ENCODE peak calls at places on chromosomes 4 and X, in four cellular contexts. O is cardiac muscle cell, R is psoas muscle, F is breast epithelium. M is an unnamed sample.

GRCh38 chr4:4687935-4688727 is 146.3 kb upstream of the STX18 start:
- DNase-seq in R (no peak), F (no peak), O (no peak), M (no peak)

GRCh38 chrX:10725071-10725470 is 104.7 kb upstream of the MID1 start:
- DNase-seq in R (no peak), F (no peak), O (no peak), M (no peak)

GRCh38 chrX:42107495-42108139 is 184.3 kb upstream of the CASK start:
- DNase-seq in O (no peak), R (no peak), F (no peak), M (no peak)

GRCh38 chr4:15651682-15652081 is 3.5 kb downstream of the FBXL5 start:
- DNase-seq in F (no peak), R (no peak), O (no peak), M (no peak)

GRCh38 chr4:36138221-36138620 is 106.1 kb downstream of the ARAP2 start:
- DNase-seq in R (no peak), F (no peak), O (no peak), M (no peak)

GRCh38 chr4:8721621-8722020 is 129.1 kb downstream of the CPZ start:
- DNase-seq in O (no peak), R (no peak), F (no peak), M (no peak)

GRCh38 chr4:141435446-141436225 is 200.7 kb upstream of the IL15 start:
- DNase-seq in O (no peak), R (no peak), F (no peak), M (no peak)

GRCh38 chr4:69025191-69025998 is 70.9 kb upstream of the UGT2B7 start:
- DNase-seq in O (peak; percentile 46), F (no peak), R (no peak), M (no peak)

GRCh38 chr4:182752158-182752910 is 164.9 kb downstream of the DCTD start:
- DNase-seq in R (no peak), O (no peak), F (no peak), M (no peak)

GRCh38 chrX:72094894-72095293 is 36.8 kb downstream of the RTL5 start:
- DNase-seq in O (peak; percentile 82), F (no peak), R (no peak), M (peak; percentile 40)

GRCh38 chr4:149531861-149532260 is 283.8 kb downstream of the IQCM start:
- DNase-seq in F (no peak), R (peak; percentile 10), O (no peak), M (no peak)

GRCh38 chrX:148500428-148501120 is at the start of gene AFF2:
- DNase-seq in O (peak; percentile 52), F (no peak), R (peak; percentile 19), M (peak; percentile 16)

GRCh38 chr4:71691416-71692073 is 92.3 kb downstream of the GC start:
- DNase-seq in R (no peak), F (no peak), O (no peak), M (no peak)

GRCh38 chr4:181416966-181417365 is 826.2 kb upstream of the TENM3 start:
- DNase-seq in R (no peak), O (no peak), F (no peak), M (no peak)

GRCh38 chrX:1601051-1601767 is 9.8 kb downstream of the AKAP17A start:
- DNase-seq in O (no peak), F (no peak), R (no peak), M (no peak)

GRCh38 chrX:45200741-45201234 is at the start of gene DIPK2B:
- DNase-seq in F (no peak), O (no peak), R (peak; percentile 17), M (peak; percentile 23)

GRCh38 chrX:45202171-45202570 is 1.5 kb upstream of the DIPK2B start:
- DNase-seq in F (no peak), R (no peak), O (no peak), M (no peak)

GRCh38 chrX:45198301-45198700 is 2.4 kb downstream of the DIPK2B start:
- DNase-seq in F (no peak), R (no peak), O (no peak), M (no peak)

GRCh38 chrX:45196701-45197100 is 4.0 kb downstream of the DIPK2B start:
- DNase-seq in R (no peak), F (no peak), O (no peak), M (no peak)

GRCh38 chrX:45198706-45199105 is 2.0 kb downstream of the DIPK2B start:
- DNase-seq in O (no peak), F (no peak), R (no peak), M (no peak)
- H3K4me1 ChIP-seq in O (peaks cover under 1% of the 10 kb centered on the region), F (no peaks in the 10 kb centered on the region), R (no peaks in the 10 kb centered on the region), M (peaks cover 3% of the 10 kb centered on the region)

DNA sequence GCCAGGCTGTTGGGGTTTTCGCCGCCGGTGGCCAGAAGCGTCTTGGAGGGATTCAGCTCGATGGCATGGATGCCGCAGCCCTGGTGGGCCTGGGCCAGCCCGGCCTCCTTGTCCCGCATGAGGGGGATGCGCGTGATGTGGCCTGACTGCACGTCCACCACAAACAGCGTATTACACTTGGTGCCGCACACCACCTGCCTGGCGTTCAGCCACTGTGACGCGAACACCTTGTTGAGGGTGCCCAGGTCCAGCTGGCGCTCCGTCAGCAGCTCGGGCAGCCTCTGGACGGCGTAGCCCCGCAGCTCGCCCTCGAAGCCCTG is 728 bp downstream of the DCAF12L2 start:
- DNase-seq in R (no peak), F (no peak), O (no peak), M (no peak)
- H3K4me3 ChIP-seq in R (no peak overlapping the region), F (peak overlapping the region; percentile 40), O (peak overlapping the region; percentile 40), M (peak overlapping the region; percentile 40)

GRCh38 chr4:1852904-1853623 is 2.9 kb downstream of the LETM1 start:
- DNase-seq in O (no peak), F (no peak), R (no peak), M (no peak)
- H3K4me1 ChIP-seq in O (peaks cover 5% of the 10 kb centered on the region), F (no peaks in the 10 kb centered on the region), R (peaks cover 36% of the 10 kb centered on the region), M (peaks cover 68% of the 10 kb centered on the region)

GRCh38 chr4:137106287-137106686 is 426.0 kb downstream of the PCDH18 start:
- DNase-seq in F (no peak), R (no peak), O (no peak), M (no peak)
- H3K4me3 ChIP-seq in F (no peak overlapping the region), R (no peak overlapping the region), O (no peak overlapping the region), M (no peak overlapping the region)

GRCh38 chrX:149629730-149630387 is 1.7 kb downstream of the TMEM185A start:
- DNase-seq in R (no peak), F (no peak), O (no peak), M (no peak)
- H3K4me1 ChIP-seq in R (peaks cover 7% of the 10 kb centered on the region), F (no peaks in the 10 kb centered on the region), O (peaks cover under 1% of the 10 kb centered on the region), M (peaks cover 35% of the 10 kb centered on the region)